ENCODE peak calls at places on chromosomes 2 and 18, in six cellular contexts. C is dorsolateral prefrontal cortex, S is tibial artery, Q is Panc1, N is heart left ventricle, W is OCI-LY7. P is an unnamed sample.
A peak's percentile ranks its signal among the peaks of the same experiment; 100 is the strongest.

GRCh38 chr2:164439235-164439634 is 182.0 kb downstream of the GRB14 start:
- DNase-seq in C (no peak), S (no peak), Q (no peak), N (no peak), W (no peak), P (no peak)

GRCh38 chr2:96580771-96581170 is 44.2 kb downstream of the ARID5A start:
- DNase-seq in C (no peak), S (no peak), Q (no peak), N (no peak), W (peak; percentile 23), P (no peak)

GRCh38 chr2:208062113-208062512 is 36.8 kb upstream of the PLEKHM3 start:
- DNase-seq in C (no peak), S (no peak), Q (no peak), N (no peak), W (peak; percentile 44), P (no peak)

GRCh38 chr2:49860170-49860569 is 705.9 kb upstream of the FSHR start:
- DNase-seq in C (no peak), S (no peak), Q (no peak), N (no peak), W (no peak), P (no peak)

GRCh38 chr18:54506516-54507261 is 84.4 kb upstream of the DYNAP start:
- DNase-seq in C (no peak), S (no peak), Q (no peak), N (no peak), W (peak; percentile 11), P (no peak)

GRCh38 chr2:223532712-223533111 is 69.4 kb downstream of the SCG2 start:
- DNase-seq in C (no peak), S (no peak), Q (no peak), N (no peak), W (no peak), P (no peak)

GRCh38 chr2:229910832-229911412 is 10.9 kb downstream of the TRIP12 start:
- DNase-seq in C (no peak), S (no peak), Q (no peak), N (no peak), W (peak; percentile 64), P (no peak)

GRCh38 chr18:11955299-11956029 is 25.8 kb upstream of the IMPA2 start:
- DNase-seq in C (no peak), S (no peak), Q (no peak), N (peak; percentile 76), W (no peak), P (no peak)

GRCh38 chr2:20632446-20632990 is 18.4 kb downstream of the HS1BP3 start:
- DNase-seq in C (no peak), S (no peak), Q (no peak), N (peak; percentile 27), W (peak; percentile 32), P (no peak)

GRCh38 chr2:216563646-216564045 is 65.0 kb downstream of the RPL37A start:
- DNase-seq in C (no peak), S (no peak), Q (no peak), N (no peak), W (no peak), P (no peak)
- TF ChIP-seq CTCF in C (no peak), S (no peak), Q (no peak), N (no peak), W (no peak), P (no peak)

GRCh38 chr2:236985940-236986339 is 99.7 kb upstream of the COPS8 start:
- DNase-seq in C (no peak), S (no peak), Q (no peak), N (no peak), W (no peak), P (no peak)

GRCh38 chr2:236981710-236982485 is 103.8 kb upstream of the COPS8 start:
- DNase-seq in C (no peak), S (no peak), Q (no peak), N (no peak), W (no peak), P (no peak)

GRCh38 chr2:236986524-236987330 is 99.0 kb upstream of the COPS8 start:
- DNase-seq in C (no peak), S (no peak), Q (no peak), N (no peak), W (no peak), P (no peak)

GRCh38 chr2:236982693-236983092 is 103.0 kb upstream of the COPS8 start:
- DNase-seq in C (no peak), S (no peak), Q (no peak), N (no peak), W (no peak), P (no peak)

GRCh38 chr2:236984046-236984445 is 101.6 kb upstream of the COPS8 start:
- DNase-seq in C (no peak), S (no peak), Q (no peak), N (no peak), W (no peak), P (no peak)
- H3K4me3 ChIP-seq in C (no peak overlapping the region), S (no peak overlapping the region), Q (no peak overlapping the region), N (no peak overlapping the region), W (no peak overlapping the region), P (no peak overlapping the region)

GRCh38 chr2:138327967-138328366 is 173.6 kb upstream of the SPOPL start:
- DNase-seq in C (no peak), S (no peak), Q (no peak), N (no peak), W (no peak), P (no peak)

GRCh38 chr2:138323382-138324067 is 178.0 kb upstream of the SPOPL start:
- DNase-seq in C (no peak), S (no peak), Q (no peak), N (no peak), W (no peak), P (no peak)

GRCh38 chr2:138321458-138321857 is 180.1 kb upstream of the SPOPL start:
- DNase-seq in C (no peak), S (no peak), Q (no peak), N (no peak), W (no peak), P (no peak)

GRCh38 chr2:138319616-138320015 is 182.0 kb upstream of the SPOPL start:
- DNase-seq in C (no peak), S (no peak), Q (no peak), N (no peak), W (no peak), P (no peak)

GRCh38 chr2:138324068-138324771 is 177.3 kb upstream of the SPOPL start:
- DNase-seq in C (no peak), S (no peak), Q (no peak), N (no peak), W (peak; percentile 2), P (no peak)
- TF ChIP-seq CTCF in C (no peak), S (no peak), Q (peak; percentile 30), N (no peak), W (no peak), P (no peak)

GRCh38 chr2:238476258-238476657 is 49.5 kb downstream of the ASB1 start:
- DNase-seq in C (no peak), S (no peak), Q (no peak), N (no peak), W (no peak), P (no peak)

GRCh38 chr2:238475034-238475433 is 48.3 kb downstream of the ASB1 start:
- DNase-seq in C (no peak), S (no peak), Q (no peak), N (no peak), W (no peak), P (no peak)

GRCh38 chr2:238473523-238473922 is 46.8 kb downstream of the ASB1 start:
- DNase-seq in C (no peak), S (no peak), Q (no peak), N (no peak), W (no peak), P (no peak)

GRCh38 chr2:238475571-238475970 is 48.8 kb downstream of the ASB1 start:
- DNase-seq in C (no peak), S (no peak), Q (no peak), N (no peak), W (no peak), P (no peak)

DNA sequence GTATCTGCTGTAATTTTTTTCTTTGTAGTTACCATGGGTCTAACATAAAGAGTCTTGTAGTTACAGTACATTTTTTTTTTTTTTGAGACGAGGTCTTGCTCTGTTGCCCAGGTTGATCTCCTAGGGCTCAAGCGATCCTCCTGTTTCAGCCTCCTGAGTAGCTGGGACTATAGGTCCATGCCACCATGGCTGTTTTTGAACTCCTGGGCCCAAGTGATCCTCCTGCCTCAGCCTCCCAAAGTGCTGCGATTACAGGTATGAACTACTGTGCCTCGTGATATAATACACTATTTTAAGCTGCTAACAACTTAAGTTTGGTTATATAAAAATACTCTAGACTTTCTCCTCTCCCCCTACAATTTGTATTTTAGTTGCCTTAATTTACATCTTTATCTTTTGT is 46.3 kb downstream of the ASB1 start:
- DNase-seq in C (no peak), S (no peak), Q (no peak), N (no peak), W (no peak), P (no peak)
- H3K4me3 ChIP-seq in C (no peak overlapping the region), S (no peak overlapping the region), Q (no peak overlapping the region), N (no peak overlapping the region), W (no peak overlapping the region), P (no peak overlapping the region)

GRCh38 chr18:45757005-45757404 is 33.0 kb downstream of the SLC14A1 start:
- DNase-seq in C (no peak), S (no peak), Q (no peak), N (no peak), W (no peak), P (no peak)
- TF ChIP-seq CTCF in C (no peak), S (no peak), Q (no peak), N (no peak), W (no peak), P (no peak)

GRCh38 chr2:134919360-134920210 is 963 bp downstream of the CCNT2 start:
- DNase-seq in C (no peak), S (no peak), Q (peak; percentile 5), N (no peak), W (peak; percentile 40), P (peak; percentile 21)

GRCh38 chr2:134912406-134912805 is 6.2 kb upstream of the CCNT2 start:
- DNase-seq in C (no peak), S (no peak), Q (no peak), N (no peak), W (no peak), P (no peak)

GRCh38 chr2:134917219-134917957 is 1.2 kb upstream of the CCNT2 start:
- DNase-seq in C (no peak), S (no peak), Q (no peak), N (peak; percentile 58), W (peak; percentile 31), P (no peak)

GRCh38 chr2:134918518-134919359 is at the start of gene CCNT2:
- DNase-seq in C (peak; percentile 97), S (peak; percentile 100), Q (peak; percentile 91), N (peak; percentile 100), W (peak; percentile 99), P (peak; percentile 96)

DNA sequence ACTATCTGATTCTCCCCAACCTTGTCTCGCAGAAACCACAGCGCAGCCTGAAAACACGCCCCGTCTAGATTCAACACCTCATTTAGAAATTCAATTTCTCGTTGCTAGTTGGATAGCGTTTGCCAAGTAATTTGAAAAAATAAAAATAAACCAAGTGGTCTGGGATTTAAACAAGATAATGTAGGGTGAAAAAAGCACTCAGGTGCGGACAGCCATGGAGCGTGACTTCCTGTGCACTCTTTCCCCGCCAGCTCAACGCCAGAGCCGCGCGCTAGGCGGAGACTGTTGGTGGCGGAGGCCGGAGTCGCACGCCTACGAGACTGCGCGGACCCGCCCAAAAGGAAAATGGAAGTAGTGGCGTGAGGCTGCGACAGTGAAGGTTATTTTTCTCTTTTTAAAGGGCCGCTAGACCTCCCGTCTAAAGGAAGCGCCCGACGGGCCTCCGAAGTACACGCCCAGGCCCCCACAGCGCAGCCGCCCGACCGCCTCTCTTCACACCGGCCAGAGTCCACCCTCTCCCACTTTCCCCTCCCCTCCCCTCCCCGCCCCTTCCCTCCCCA is 584 bp upstream of the CCNT2 start:
- DNase-seq in C (no peak), S (no peak), Q (peak; percentile 80), N (no peak), W (peak; percentile 92), P (peak; percentile 79)
- H3K4me3 ChIP-seq in C (peak overlapping the region; percentile 92), S (peak overlapping the region; percentile 95), Q (peak overlapping the region; percentile 75), N (peak overlapping the region; percentile 95), W (peak overlapping the region; percentile 93), P (peak overlapping the region; percentile 88)

GRCh38 chr2:186903183-186903582 is 54.2 kb upstream of the ZSWIM2 start:
- DNase-seq in C (no peak), S (no peak), Q (no peak), N (no peak), W (no peak), P (no peak)
- TF ChIP-seq CTCF in C (peak; percentile 22), S (peak; percentile 39), Q (peak; percentile 67), N (peak; percentile 16), W (peak; percentile 32), P (peak; percentile 9)